ENCODE peak calls at places on chromosomes 6 and 20, in seven cellular contexts. X is head of caudate nucleus; N is activated naive CD8-positive, alpha-beta T cell treated with anti-CD3 and anti-CD28 coated beads, Interleukin-2, amount 50 U/mL, for 24 hours; T is OCI-M1; O is activated naive CD4-positive, alpha-beta T cell; R is NCI-H2029 treated with DMSO at 0.1 percent for 48 hours; A is iris pigment epithelial cell. D is an unnamed sample.

GRCh38 chr6:56263586-56264295 is 16.4 kb upstream of the COL21A1 start:
- DNase-seq in X (no peak), N (no peak), T (no peak), O (no peak), R (no peak), A (no peak), D (no peak)

GRCh38 chr6:42045538-42046460 is 4.5 kb upstream of the TAF8 start:
- DNase-seq in X (peak; percentile 58), N (peak; percentile 73), T (peak; percentile 98), O (peak; percentile 62), R (peak; percentile 82), A (peak; percentile 95), D (peak; percentile 96)

GRCh38 chr6:47701374-47701773 is 3.0 kb downstream of the ADGRF4 start:
- DNase-seq in X (no peak), N (no peak), T (no peak), O (no peak), R (no peak), A (no peak), D (no peak)

GRCh38 chr20:51529758-51530157 is 12.8 kb downstream of the NFATC2 start:
- DNase-seq in X (no peak), N (peak; percentile 80), T (peak; percentile 13), O (peak; percentile 35), R (no peak), A (no peak), D (peak; percentile 37)

GRCh38 chr20:45341939-45342862 is 6.0 kb downstream of the SDC4 start:
- DNase-seq in X (peak; percentile 38), N (no peak), T (peak; percentile 44), O (no peak), R (peak; percentile 83), A (peak; percentile 71), D (peak; percentile 53)

GRCh38 chr20:15763344-15763743 is 809.9 kb downstream of the KIF16B start:
- DNase-seq in X (no peak), N (no peak), T (no peak), O (no peak), R (no peak), A (peak; percentile 1), D (no peak)

GRCh38 chr20:63498950-63499332 is at the start of gene EEF1A2:
- DNase-seq in X (peak; percentile 74), N (no peak), T (no peak), O (peak; percentile 58), R (no peak), A (no peak), D (no peak)

GRCh38 chr20:31860431-31861345 is 9.6 kb downstream of the DUSP15 start:
- DNase-seq in X (no peak), N (no peak), T (peak; percentile 6), O (no peak), R (no peak), A (peak; percentile 26), D (peak; percentile 20)

GRCh38 chr20:37288091-37288490 is 1.4 kb upstream of the MANBAL start:
- DNase-seq in X (no peak), N (no peak), T (peak; percentile 54), O (no peak), R (peak; percentile 3), A (no peak), D (no peak)

GRCh38 chr6:155786528-155786927 is 330.9 kb upstream of the NOX3 start:
- DNase-seq in X (no peak), N (no peak), T (no peak), O (no peak), R (no peak), A (no peak), D (no peak)

GRCh38 chr6:145820000-145820399 is 5.4 kb upstream of the FBXO30 start:
- DNase-seq in X (no peak), N (no peak), T (peak; percentile 39), O (no peak), R (no peak), A (no peak), D (no peak)

GRCh38 chr6:134080171-134080795 is 27.9 kb upstream of the SLC2A12 start:
- DNase-seq in X (no peak), N (no peak), T (peak; percentile 73), O (no peak), R (no peak), A (peak; percentile 33), D (peak; percentile 34)